ENCODE peak calls at places on chromosome 6, in four cellular contexts. V is H9, P is IMR-90, J is H1. K is an unnamed sample.

GRCh38 chr6:548517-548916 is 108.4 kb downstream of the HUS1B start:
- DNase-seq in P (no peak), V (no peak), J (no peak), K (no peak)

GRCh38 chr6:36306365-36306764 is 30.3 kb downstream of the BNIP5 start:
- DNase-seq in P (no peak), V (no peak), J (no peak), K (no peak)

GRCh38 chr6:111741177-111741952 is 131.9 kb downstream of the FYN start:
- DNase-seq in P (no peak), J (no peak), V (no peak), K (no peak)

GRCh38 chr6:160197662-160198061 is 61.0 kb downstream of the SLC22A2 start:
- DNase-seq in J (no peak), P (no peak), V (no peak), K (no peak)

GRCh38 chr6:21198032-21198640 is 395.4 kb upstream of the SOX4 start:
- DNase-seq in P (no peak), V (no peak), J (no peak), K (no peak)

GRCh38 chr6:75611011-75611701 is 9.5 kb downstream of the SENP6 start:
- DNase-seq in P (no peak), V (no peak), J (no peak), K (no peak)

GRCh38 chr6:99348220-99348822 is 1.2 kb downstream of the FAXC start:
- DNase-seq in P (no peak), V (no peak), J (no peak), K (no peak)

GRCh38 chr6:119445666-119446622 is 96.4 kb upstream of the MAN1A1 start:
- DNase-seq in J (no peak), P (peak), V (no peak), K (peak)

GRCh38 chr6:17589402-17590116 is 10.5 kb upstream of the FAM8A1 start:
- DNase-seq in J (no peak), P (peak), V (peak), K (peak)

GRCh38 chr6:100948381-100949133 is 67.4 kb upstream of the ASCC3 start:
- DNase-seq in P (peak), J (no peak), V (no peak), K (peak)

GRCh38 chr6:157997893-157998608 is 16.4 kb downstream of the SYNJ2 start:
- DNase-seq in P (no peak), J (no peak), V (no peak), K (no peak)

GRCh38 chr6:107082045-107082444 is 33.3 kb downstream of the BEND3 start:
- DNase-seq in V (no peak), J (no peak), P (peak), K (peak)

GRCh38 chr6:48111143-48111506 is at the start of gene PTCHD4:
- DNase-seq in P (peak), V (peak), J (no peak), K (peak)

GRCh38 chr6:53837875-53838806 is 43.3 kb downstream of the LRRC1 start:
- DNase-seq in J (no peak), V (no peak), P (peak), K (peak)

GRCh38 chr6:17388365-17388764 is 5.0 kb upstream of the CAP2 start:
- DNase-seq in V (no peak), J (no peak), P (no peak), K (no peak)

GRCh38 chr6:139407718-139408222 is 33.3 kb upstream of the CITED2 start:
- DNase-seq in P (peak), J (no peak), V (no peak), K (peak)

GRCh38 chr6:117513778-117514371 is 31.4 kb downstream of the DCBLD1 start:
- DNase-seq in V (no peak), P (no peak), J (no peak), K (no peak)

GRCh38 chr6:37218501-37218900 is 39.1 kb upstream of the TBC1D22B start:
- DNase-seq in P (no peak), V (no peak), J (no peak), K (no peak)

GRCh38 chr6:148329568-148330299 is 12.9 kb upstream of the SASH1 start:
- DNase-seq in V (no peak), P (peak), J (no peak), K (peak)

GRCh38 chr6:139296927-139297326 is 5.1 kb upstream of the TXLNB start:
- DNase-seq in J (no peak), P (peak), V (no peak), K (peak)

GRCh38 chr6:26204332-26205160 is 117.3 kb downstream of the HFE start:
- DNase-seq in J (peak), P (peak), V (peak), K (peak)

GRCh38 chr6:7615611-7616383 is 25.8 kb downstream of the SNRNP48 start:
- DNase-seq in V (peak), P (peak), J (peak), K (peak)

GRCh38 chr6:112443118-112443641 is 96.0 kb downstream of the RFPL4B start:
- DNase-seq in P (no peak), V (no peak), J (no peak), K (no peak)

GRCh38 chr6:46138281-46138680 is 8.5 kb downstream of the ENPP4 start:
- DNase-seq in P (no peak), V (no peak), J (no peak), K (no peak)

GRCh38 chr6:37783025-37783825 is 36.3 kb upstream of the ZFAND3 start:
- DNase-seq in P (peak), V (peak), J (peak), K (no peak)

DNA sequence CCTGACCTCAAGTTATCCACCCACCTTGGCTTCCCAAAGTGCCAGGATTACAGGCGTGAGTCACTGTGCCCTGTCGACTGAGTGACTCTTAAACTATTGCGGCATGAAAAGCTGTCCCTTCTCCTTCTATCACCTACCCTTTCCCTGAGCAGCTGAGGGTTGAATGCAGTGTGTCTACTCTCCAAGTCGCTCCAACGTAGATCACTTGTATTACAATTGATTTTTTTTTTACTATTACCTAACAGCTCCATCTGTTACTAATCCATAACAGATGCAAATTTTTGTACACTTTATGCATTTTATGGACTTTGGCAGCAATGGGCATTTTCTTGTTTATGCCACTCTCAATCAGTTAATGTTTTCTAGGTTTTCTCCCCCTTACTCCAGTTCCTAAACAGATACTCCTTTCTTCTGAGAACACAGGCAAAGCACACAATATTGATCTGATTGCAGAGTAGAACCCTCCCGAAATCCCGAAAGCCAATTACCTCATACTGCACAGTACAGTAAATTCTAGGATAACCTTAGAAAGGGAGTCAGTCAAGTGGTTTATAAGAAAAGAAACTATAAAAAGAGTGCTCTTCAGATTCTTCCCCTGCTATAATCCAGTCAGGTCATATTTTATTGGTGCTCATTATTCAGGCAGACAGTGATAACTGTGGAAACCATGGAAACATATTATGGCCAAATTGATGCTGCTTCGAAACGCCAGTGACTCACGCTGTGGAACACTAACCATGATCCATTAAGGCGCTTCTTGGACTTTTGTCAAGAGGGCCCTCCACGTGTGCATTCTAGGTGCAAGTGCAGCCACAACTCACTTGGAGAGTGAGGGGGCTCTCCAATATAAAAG is 273.1 kb downstream of the ADGB start:
- DNase-seq in V (no peak), J (no peak), P (no peak), K (no peak)
- H2BK15ac ChIP-seq in V (no peak), J (no peak), P (no peak), K (no peak)

DNA sequence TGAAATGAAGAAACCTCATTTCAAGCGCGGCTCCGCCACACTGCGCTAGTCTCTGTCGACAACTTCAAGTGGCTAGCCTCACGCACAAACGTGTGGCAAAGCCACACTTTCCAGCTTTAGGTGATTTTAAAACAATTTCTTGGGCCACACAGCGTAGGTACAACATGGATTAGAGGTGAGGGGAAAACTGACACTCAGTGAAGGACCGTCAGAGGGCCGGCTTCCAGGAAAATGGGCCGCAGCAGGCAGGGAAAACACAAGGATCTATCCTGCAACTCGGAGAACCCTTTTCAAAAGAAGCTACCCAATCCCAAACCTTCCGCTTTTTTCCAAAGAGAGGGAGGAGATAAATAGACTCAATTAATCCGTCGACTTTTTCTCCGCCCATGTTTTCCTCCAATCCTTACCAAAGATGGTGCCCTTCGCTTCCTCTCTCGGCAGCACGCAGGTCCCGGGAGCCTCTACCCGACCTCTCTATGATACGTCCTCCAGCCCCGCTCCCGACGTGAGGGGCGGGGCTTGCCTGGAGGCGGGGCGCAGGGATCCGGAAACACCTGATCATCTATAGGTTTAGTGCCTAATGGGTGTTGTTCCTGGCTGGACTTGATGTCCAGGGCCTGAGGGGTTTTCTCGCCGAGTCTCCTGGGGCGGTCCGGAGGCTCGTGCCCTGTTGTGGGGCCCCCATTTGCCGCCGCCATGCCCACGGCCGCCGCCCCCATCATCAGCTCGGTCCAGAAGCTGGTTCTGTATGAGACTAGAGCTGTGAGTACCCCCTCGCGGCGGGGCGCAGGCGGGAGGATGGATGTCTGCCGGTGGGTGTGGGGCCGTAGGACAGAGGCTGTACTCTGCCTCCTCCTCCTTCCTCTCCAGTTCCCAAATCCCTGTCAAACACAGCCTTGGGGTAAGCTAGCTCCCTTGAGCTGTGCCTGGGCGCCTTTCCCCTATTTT is at the start of the genes AK9 and FIG4:
- DNase-seq in J (peak), P (peak), V (peak), K (peak)
- H4K8ac ChIP-seq in J (peak), P (peak), V (no peak), K (peak)

GRCh38 chr6:104936766-104937535 is 20.0 kb upstream of the LIN28B start:
- DNase-seq in P (no peak), V (no peak), J (no peak), K (no peak)

GRCh38 chr6:104941694-104942177 is 15.2 kb upstream of the LIN28B start:
- DNase-seq in P (no peak), J (no peak), V (no peak), K (peak)

GRCh38 chr6:104943781-104944180 is 13.1 kb upstream of the LIN28B start:
- DNase-seq in J (no peak), V (no peak), P (peak), K (peak)

GRCh38 chr6:104940238-104940880 is 16.5 kb upstream of the LIN28B start:
- DNase-seq in P (no peak), V (peak), J (peak), K (peak)

DNA sequence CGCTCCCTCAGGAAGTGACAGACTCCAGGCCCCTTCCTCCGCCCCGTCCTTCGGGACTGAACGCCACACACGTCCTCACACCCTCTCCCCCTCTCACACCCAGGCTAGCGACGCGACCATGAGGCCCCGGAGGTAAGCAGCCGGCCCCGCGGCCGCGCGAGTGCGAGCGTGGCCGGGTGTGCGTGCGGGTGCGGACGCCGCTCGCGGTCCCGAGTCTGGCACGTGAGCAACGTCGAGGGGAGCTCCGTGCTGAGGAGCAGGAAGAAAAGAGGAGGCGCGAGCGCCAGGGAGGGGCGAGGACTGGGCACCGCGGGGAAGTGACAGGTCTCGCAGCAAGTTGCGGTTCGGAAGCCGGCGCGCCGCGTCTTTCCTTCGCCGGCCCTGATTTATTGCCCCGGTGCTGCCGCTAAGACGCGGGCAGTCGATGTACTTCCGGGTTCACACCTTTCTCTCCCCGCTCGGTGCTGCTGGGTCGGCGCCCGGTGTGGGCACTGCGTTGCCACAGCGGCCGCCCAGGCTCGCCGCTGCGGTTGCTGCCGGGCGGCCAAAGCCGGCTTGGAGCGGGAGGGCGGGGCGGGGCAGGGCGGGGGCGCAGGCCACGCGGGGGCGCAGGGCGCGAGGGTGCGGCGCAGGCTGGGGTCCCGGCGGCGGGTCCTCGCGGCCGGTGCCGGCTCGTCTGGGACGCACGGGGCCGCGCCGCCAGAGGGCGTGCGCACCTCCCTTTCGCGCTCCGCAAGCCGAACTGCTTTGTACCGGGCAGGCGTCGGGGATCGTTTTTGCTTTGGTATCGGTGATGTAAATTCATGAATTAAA is 15.8 kb upstream of the LIN28B start:
- DNase-seq in J (peak), V (peak), P (peak), K (peak)
- H2BK15ac ChIP-seq in J (peak), V (no peak), P (no peak), K (peak)

GRCh38 chr6:31632279-31632946 is 11.9 kb downstream of the PRRC2A start:
- DNase-seq in J (no peak), P (no peak), V (no peak), K (no peak)
- H4K8ac ChIP-seq in J (peak), P (no peak), V (no peak), K (peak)

GRCh38 chr6:24910850-24911712 is 24.7 kb downstream of the RIPOR2 start:
- DNase-seq in V (peak), J (no peak), P (peak), K (peak)
- H2BK15ac ChIP-seq in V (no peak), J (peak), P (peak), K (peak)

GRCh38 chr6:33769248-33769821 is 19.6 kb downstream of the LEMD2 start:
- DNase-seq in J (no peak), P (no peak), V (no peak), K (no peak)

GRCh38 chr6:33768644-33769120 is 20.2 kb downstream of the LEMD2 start:
- DNase-seq in V (peak), P (peak), J (peak), K (peak)

GRCh38 chr6:33771342-33772113 is 17.4 kb downstream of the LEMD2 start:
- DNase-seq in V (peak), J (peak), P (peak), K (peak)

GRCh38 chr6:33770833-33771341 is 18.0 kb downstream of the LEMD2 start:
- DNase-seq in P (no peak), V (no peak), J (no peak), K (no peak)

DNA sequence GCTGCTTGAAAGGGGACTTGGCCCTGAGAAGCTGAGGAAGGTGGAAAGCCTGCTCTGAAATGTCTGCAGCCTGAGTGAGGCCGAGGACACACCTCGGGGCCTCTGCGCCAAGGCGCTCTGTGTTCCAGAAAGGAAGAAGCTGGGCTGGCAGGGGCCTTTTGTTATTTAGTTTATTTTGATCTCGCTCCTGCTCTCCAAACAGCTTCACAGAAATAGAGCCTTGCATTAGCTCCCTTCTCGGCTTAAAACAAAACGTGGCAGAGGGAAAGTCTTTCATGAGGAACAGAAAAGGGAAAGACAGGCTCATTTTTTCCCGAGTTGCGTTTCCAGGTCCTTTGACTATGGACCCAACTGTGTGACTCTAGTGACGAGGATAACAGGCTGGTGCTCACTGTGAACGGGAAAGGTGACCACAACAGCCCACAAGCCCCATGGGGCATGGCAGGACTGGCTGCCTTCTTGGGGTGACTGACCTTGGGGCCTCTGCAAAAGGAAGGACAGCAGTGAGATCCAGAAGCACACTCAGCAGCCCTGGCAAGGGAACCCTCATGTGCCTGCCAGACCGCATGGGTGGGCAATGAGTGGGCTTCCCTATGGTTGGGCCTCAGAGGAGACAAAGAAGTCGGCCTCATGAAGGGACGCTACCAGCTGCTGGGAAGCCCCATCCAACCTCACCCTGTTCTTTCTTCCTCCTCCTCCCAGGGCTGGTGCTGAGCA is 18.7 kb downstream of the LEMD2 start:
- DNase-seq in J (peak), V (no peak), P (no peak), K (peak)
- H4K8ac ChIP-seq in J (peak), V (no peak), P (peak), K (peak)

DNA sequence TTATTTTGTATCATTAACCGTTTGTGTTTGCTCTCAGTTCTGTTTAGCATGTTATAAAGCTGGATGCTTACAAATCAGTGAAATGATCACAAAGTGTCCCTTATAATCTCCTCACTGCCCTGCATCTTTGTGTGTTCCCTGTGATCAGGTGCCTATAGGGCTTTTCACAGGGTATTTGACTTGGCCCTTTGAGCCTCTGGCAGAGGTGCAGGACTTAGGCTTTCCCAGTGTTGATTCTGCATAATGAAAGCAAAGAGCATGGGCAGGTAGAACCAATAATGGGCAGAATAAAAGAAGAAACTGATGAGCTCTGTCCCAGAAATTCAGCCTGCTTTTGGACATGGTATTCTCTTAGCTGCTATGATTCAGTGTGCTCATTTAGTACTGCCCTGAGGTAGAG is 16.9 kb upstream of the PBOV1 start:
- DNase-seq in V (no peak), J (no peak), P (no peak), K (no peak)
- H2BK15ac ChIP-seq in V (no peak), J (no peak), P (no peak), K (no peak)

GRCh38 chr6:121677551-121677950 is 242.1 kb downstream of the GJA1 start:
- DNase-seq in V (no peak), J (no peak), P (no peak), K (no peak)

GRCh38 chr6:121678245-121678644 is 242.8 kb downstream of the GJA1 start:
- DNase-seq in P (peak), J (no peak), V (no peak), K (no peak)

GRCh38 chr6:121680058-121680457 is 244.6 kb downstream of the GJA1 start:
- DNase-seq in J (no peak), P (no peak), V (no peak), K (no peak)

GRCh38 chr6:121686611-121687023 is 251.2 kb downstream of the GJA1 start:
- DNase-seq in J (peak), V (peak), P (no peak), K (no peak)

DNA sequence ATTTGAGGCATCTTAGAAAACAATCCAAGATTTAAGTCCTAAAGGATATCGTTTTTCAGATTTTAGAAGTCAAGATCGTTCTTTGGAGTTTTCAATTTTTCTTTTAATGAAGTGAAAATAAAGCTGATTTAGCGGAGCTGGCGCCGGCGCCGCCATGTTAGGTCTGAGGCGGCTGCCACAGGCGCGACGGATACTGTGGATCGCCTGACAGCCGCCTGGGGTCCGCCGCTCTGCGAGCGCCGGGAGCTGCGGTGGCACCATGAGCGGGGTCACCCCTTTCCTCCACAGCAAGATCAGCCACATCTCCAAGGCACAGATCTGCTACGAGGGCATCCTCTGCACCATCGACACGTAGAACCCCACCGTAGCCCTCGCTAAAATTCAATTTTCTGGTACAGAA is 247.2 kb downstream of the GJA1 start:
- DNase-seq in P (no peak), J (no peak), V (no peak), K (no peak)
- H4K8ac ChIP-seq in P (no peak), J (no peak), V (no peak), K (no peak)

K was measured in mesenchymal stem cell.